ENCODE peak calls at places on chromosomes 6 and 20, in five cellular contexts. Z is NCI-H1436, C is prostate gland, K is pancreas, Q is trophoblast cell. F is an unnamed sample.

GRCh38 chr6:113634352-113635163 is 222.6 kb upstream of the MARCKS start:
- DNase-seq in Q (peak), K (no peak), C (no peak), Z (no peak), F (peak)

GRCh38 chr6:118725944-118726343 is 74.6 kb upstream of the CEP85L start:
- DNase-seq in C (no peak), Z (no peak), K (no peak), Q (peak), F (no peak)

GRCh38 chr20:11260611-11261010 is 586.8 kb upstream of the JAG1 start:
- DNase-seq in Z (no peak), K (no peak), C (no peak), Q (peak), F (no peak)

GRCh38 chr20:55415567-55416142 is 589.7 kb downstream of the CBLN4 start:
- DNase-seq in K (no peak), Q (peak), C (no peak), Z (no peak), F (peak)

GRCh38 chr6:80376411-80376810 is 269.9 kb downstream of the BCKDHB start:
- DNase-seq in Q (no peak), K (no peak), C (no peak), Z (no peak), F (no peak)

GRCh38 chr20:34344256-34344637 is 18.8 kb upstream of the ITCH start:
- DNase-seq in C (no peak), Z (no peak), K (no peak), Q (no peak), F (no peak)

GRCh38 chr20:20492521-20493334 is 124.8 kb downstream of the INSM1 start:
- DNase-seq in Z (peak), C (no peak), Q (peak), K (no peak), F (no peak)

GRCh38 chr6:45812937-45813336 is 202.7 kb downstream of the CLIC5 start:
- DNase-seq in K (no peak), Z (no peak), Q (no peak), C (no peak), F (no peak)

GRCh38 chr20:38299963-38300362 is 4.0 kb upstream of the BPI start:
- DNase-seq in K (no peak), C (peak), Q (peak), Z (no peak), F (no peak)

GRCh38 chr6:38259736-38260135 is 380.0 kb downstream of the BTBD9 start:
- DNase-seq in K (no peak), Q (no peak), C (no peak), Z (no peak), F (no peak)

GRCh38 chr20:57493091-57493615 is 31.8 kb downstream of the CTCFL start:
- DNase-seq in Q (no peak), C (no peak), K (no peak), Z (no peak), F (no peak)

GRCh38 chr20:54345301-54345724 is 130.1 kb upstream of the DOK5 start:
- DNase-seq in K (no peak), Z (no peak), C (no peak), Q (peak), F (no peak)

GRCh38 chr6:33761922-33762629 is 15.4 kb upstream of the IP6K3 start:
- DNase-seq in C (peak), Q (peak), K (peak), Z (peak), F (peak)

GRCh38 chr20:55744896-55745295 is 260.4 kb downstream of the CBLN4 start:
- DNase-seq in C (no peak), Z (no peak), Q (no peak), K (no peak), F (no peak)

GRCh38 chr20:25543068-25543467 is 42.3 kb downstream of the NINL start:
- DNase-seq in Z (no peak), C (no peak), K (no peak), Q (no peak), F (no peak)

GRCh38 chr20:50834599-50835005 is 39.7 kb downstream of the BCAS4 start:
- DNase-seq in K (no peak), Z (no peak), Q (peak), C (no peak), F (no peak)

GRCh38 chr20:42046686-42047085 is 428.5 kb upstream of the CHD6 start:
- DNase-seq in Q (no peak), C (no peak), Z (no peak), K (no peak), F (no peak)

GRCh38 chr20:2806351-2806701 is 5.9 kb upstream of the CPXM1 start:
- DNase-seq in Z (no peak), C (no peak), Q (no peak), K (no peak), F (no peak)

GRCh38 chr20:8043687-8044278 is 24.2 kb upstream of the TMX4 start:
- DNase-seq in K (no peak), Q (peak), Z (peak), C (peak), F (peak)

GRCh38 chr20:54067606-54068174 is 2.7 kb downstream of the BCAS1 start:
- DNase-seq in K (peak), Q (peak), Z (no peak), C (peak), F (no peak)

GRCh38 chr6:53179961-53180651 is 31.5 kb upstream of the GCM1 start:
- DNase-seq in Q (no peak), C (peak), K (peak), Z (peak), F (peak)

GRCh38 chr6:100455230-100456124 is 9.2 kb downstream of the SIM1 start:
- DNase-seq in K (peak), Z (no peak), C (no peak), Q (no peak), F (no peak)

GRCh38 chr6:37485259-37485658 is 14.4 kb downstream of the CCDC167 start:
- DNase-seq in Z (no peak), K (no peak), C (no peak), Q (no peak), F (peak)

GRCh38 chr6:165439928-165440554 is 130.6 kb upstream of the C6orf118 start:
- DNase-seq in C (no peak), K (no peak), Z (peak), Q (peak), F (peak)

GRCh38 chr6:22717906-22718305 is 148.5 kb downstream of the HDGFL1 start:
- DNase-seq in K (peak), C (peak), Q (no peak), Z (peak), F (no peak)

GRCh38 chr6:38350882-38351281 is 288.8 kb downstream of the BTBD9 start:
- DNase-seq in Q (peak), K (no peak), Z (no peak), C (no peak), F (no peak)

GRCh38 chr6:150199241-150199640 is 56.4 kb downstream of the PPP1R14C start:
- DNase-seq in K (no peak), C (no peak), Z (no peak), Q (no peak), F (no peak)

GRCh38 chr20:46088409-46089075 is 1.2 kb downstream of the NCOA5 start:
- DNase-seq in Z (no peak), C (no peak), K (no peak), Q (peak), F (peak)

GRCh38 chr6:149999636-150000035 is 25.7 kb downstream of the RAET1L start:
- DNase-seq in K (no peak), C (no peak), Z (no peak), Q (no peak), F (no peak)

GRCh38 chr6:4804095-4804494 is 27.9 kb downstream of the CDYL start:
- DNase-seq in Z (no peak), K (no peak), C (no peak), Q (no peak), F (no peak)

GRCh38 chr6:155187994-155188706 is 75.7 kb upstream of the CLDN20 start:
- DNase-seq in Z (no peak), Q (no peak), C (peak), K (no peak), F (no peak)

GRCh38 chr20:15708984-15709598 is 864.2 kb downstream of the KIF16B start:
- DNase-seq in C (no peak), K (peak), Z (no peak), Q (peak), F (peak)

GRCh38 chr20:21303872-21304586 is 898 bp downstream of the XRN2 start:
- DNase-seq in K (no peak), C (no peak), Q (peak), Z (no peak), F (no peak)

GRCh38 chr6:162377735-162378134 is 349.8 kb downstream of the PRKN start:
- DNase-seq in K (no peak), Q (no peak), C (no peak), Z (no peak), F (no peak)

GRCh38 chr6:46062312-46062711 is 46.7 kb upstream of the CLIC5 start:
- DNase-seq in Z (no peak), C (peak), K (no peak), Q (peak), F (no peak)